ENCODE peak calls at places on chromosomes 13 and 19, in five cellular contexts. F is H1, E is GM23338, V is HCT116, D is breast epithelium. Y is an unnamed sample.

GRCh38 chr19:44530777-44531176 is 1.3 kb upstream of the CEACAM20 start:
- DNase-seq in F (no peak), E (no peak), V (no peak), D (no peak), Y (no peak)

GRCh38 chr19:10095948-10096614 is 6.4 kb downstream of the ANGPTL6 start:
- DNase-seq in F (peak), E (peak), V (peak), D (peak), Y (peak)

GRCh38 chr19:33235269-33235995 is 9.8 kb upstream of the SLC7A10 start:
- DNase-seq in F (peak), E (peak), V (peak), D (peak), Y (peak)

GRCh38 chr13:33547035-33547434 is 261.5 kb upstream of the STARD13 start:
- DNase-seq in F (no peak), E (no peak), V (no peak), D (no peak), Y (no peak)

GRCh38 chr19:50947123-50947522 is 5.7 kb downstream of the KLK5 start:
- DNase-seq in F (no peak), E (no peak), V (no peak), D (no peak), Y (no peak)

GRCh38 chr13:36057041-36057440 is 74.1 kb downstream of the DCLK1 start:
- DNase-seq in F (no peak), E (peak), V (no peak), D (no peak), Y (no peak)

GRCh38 chr13:114057131-114058050 is 75.0 kb downstream of the RASA3 start:
- DNase-seq in F (no peak), E (no peak), V (no peak), D (no peak), Y (no peak)

GRCh38 chr19:17025361-17025760 is 1.2 kb downstream of the CPAMD8 start:
- DNase-seq in F (no peak), E (no peak), V (no peak), D (no peak), Y (no peak)

GRCh38 chr19:54420383-54421168 is 5.3 kb downstream of the TTYH1 start:
- DNase-seq in F (peak), E (peak), V (no peak), D (no peak), Y (no peak)

GRCh38 chr13:99656843-99657506 is 155.7 kb downstream of the TM9SF2 start:
- DNase-seq in F (no peak), E (no peak), V (no peak), D (no peak), Y (no peak)

GRCh38 chr13:37870895-37871550 is 1.5 kb upstream of the TRPC4 start:
- DNase-seq in F (peak), E (peak), V (no peak), D (no peak), Y (no peak)

GRCh38 chr13:113669871-113670341 is 2.9 kb downstream of the GRK1 start:
- DNase-seq in F (no peak), E (no peak), V (no peak), D (peak), Y (peak)

GRCh38 chr19:53959176-53959757 is 3.5 kb upstream of the CACNG8 start:
- DNase-seq in F (no peak), E (peak), V (no peak), D (no peak), Y (no peak)

GRCh38 chr13:21556051-21556450 is 47.9 kb downstream of the MICU2 start:
- DNase-seq in F (no peak), E (no peak), V (no peak), D (no peak), Y (no peak)

GRCh38 chr19:44582581-44583265 is 30.6 kb upstream of the IGSF23 start:
- DNase-seq in F (peak), E (peak), V (peak), D (no peak), Y (no peak)

GRCh38 chr19:33461256-33462111 is 60.1 kb downstream of the PEPD start:
- DNase-seq in F (no peak), E (no peak), V (no peak), D (peak), Y (no peak)

GRCh38 chr13:25632166-25632888 is 260.6 kb downstream of the ATP8A2 start:
- DNase-seq in F (peak), E (peak), V (no peak), D (no peak), Y (no peak)

GRCh38 chr13:113854238-113855011 is 9.5 kb downstream of the GAS6 start:
- DNase-seq in F (peak), E (no peak), V (no peak), D (peak), Y (no peak)

GRCh38 chr19:30448386-30449130 is 76.4 kb downstream of the ZNF536 start:
- DNase-seq in F (no peak), E (no peak), V (no peak), D (no peak), Y (no peak)

GRCh38 chr13:51158923-51159322 is 47.8 kb upstream of the C13orf42 start:
- DNase-seq in F (peak), E (no peak), V (no peak), D (no peak), Y (no peak)

GRCh38 chr13:96822900-96823299 is 171.4 kb downstream of the OXGR1 start:
- DNase-seq in F (no peak), E (peak), V (peak), D (no peak), Y (peak)

GRCh38 chr13:51444922-51445321 is 7.9 kb downstream of the INTS6 start:
- DNase-seq in F (no peak), E (peak), V (peak), D (no peak), Y (no peak)

GRCh38 chr19:39415111-39416046 is 2.9 kb downstream of the PLEKHG2 start:
- DNase-seq in F (peak), E (peak), V (no peak), D (no peak), Y (no peak)

GRCh38 chr19:14515501-14516047 is 2.6 kb downstream of the DNAJB1 start:
- DNase-seq in F (no peak), E (no peak), V (no peak), D (no peak), Y (no peak)

GRCh38 chr19:14517446-14517839 is 754 bp downstream of the DNAJB1 start:
- DNase-seq in F (no peak), E (no peak), V (no peak), D (no peak), Y (no peak)

GRCh38 chr19:14514215-14514871 is 3.9 kb downstream of the DNAJB1 start:
- DNase-seq in F (no peak), E (no peak), V (no peak), D (no peak), Y (no peak)

GRCh38 chr19:14516746-14517438 is 1.3 kb downstream of the DNAJB1 start:
- DNase-seq in F (no peak), E (no peak), V (no peak), D (no peak), Y (no peak)

DNA sequence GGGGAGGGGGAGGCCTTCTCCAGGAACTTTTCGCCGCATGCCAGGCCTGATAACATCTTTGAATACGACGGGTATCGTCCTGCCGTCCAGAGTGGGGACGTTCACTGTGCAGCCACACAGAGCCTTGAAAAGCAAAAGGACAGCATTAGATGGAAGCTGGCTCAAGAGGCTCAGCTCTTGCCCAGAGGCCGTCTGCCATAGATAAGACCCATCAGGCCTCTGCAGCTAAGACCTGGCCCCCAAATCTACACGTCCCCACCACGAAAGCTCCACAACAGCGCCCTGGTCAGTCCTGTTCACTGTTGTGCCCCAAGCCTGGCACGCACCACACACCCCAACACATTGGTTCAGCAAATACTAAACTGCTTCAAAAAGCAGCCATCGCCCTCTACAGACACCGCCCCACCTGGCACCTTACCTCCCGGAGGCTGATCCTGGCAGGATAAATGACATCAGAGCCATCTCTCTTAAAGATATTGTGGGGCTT is 2.1 kb downstream of the DNAJB1 start:
- DNase-seq in F (no peak), E (peak), V (no peak), D (no peak), Y (no peak)
- H3K4me3 ChIP-seq in F (no peak), E (peak), V (peak), D (peak), Y (peak)

GRCh38 chr19:42270346-42271044 is 1.4 kb downstream of the CIC start:
- DNase-seq in F (no peak), E (no peak), V (no peak), D (no peak), Y (peak)

GRCh38 chr19:42269518-42270345 is 680 bp downstream of the CIC start:
- DNase-seq in F (no peak), E (no peak), V (no peak), D (no peak), Y (no peak)

GRCh38 chr19:42271861-42272534 is 2.9 kb downstream of the CIC start:
- DNase-seq in F (no peak), E (no peak), V (no peak), D (no peak), Y (no peak)

GRCh38 chr19:42272535-42272897 is 3.5 kb downstream of the CIC start:
- DNase-seq in F (no peak), E (no peak), V (no peak), D (no peak), Y (no peak)

GRCh38 chr19:42271045-42271419 is 2.0 kb downstream of the CIC start:
- DNase-seq in F (no peak), E (no peak), V (no peak), D (no peak), Y (no peak)
- TF ChIP-seq POLR2AphosphoS5 in F (no peak), E (no peak), V (no peak), D (no peak), Y (no peak)

GRCh38 chr19:7868326-7868670 is 5.9 kb downstream of the PRR36 start:
- DNase-seq in F (no peak), E (peak), V (no peak), D (no peak), Y (peak)

GRCh38 chr19:7869453-7869909 is 4.7 kb downstream of the PRR36 start:
- DNase-seq in F (peak), E (peak), V (no peak), D (peak), Y (peak)

GRCh38 chr19:7867092-7867844 is 6.9 kb downstream of the PRR36 start:
- DNase-seq in F (no peak), E (no peak), V (no peak), D (no peak), Y (no peak)

GRCh38 chr19:7869910-7870511 is 4.2 kb downstream of the PRR36 start:
- DNase-seq in F (peak), E (peak), V (peak), D (no peak), Y (peak)

DNA sequence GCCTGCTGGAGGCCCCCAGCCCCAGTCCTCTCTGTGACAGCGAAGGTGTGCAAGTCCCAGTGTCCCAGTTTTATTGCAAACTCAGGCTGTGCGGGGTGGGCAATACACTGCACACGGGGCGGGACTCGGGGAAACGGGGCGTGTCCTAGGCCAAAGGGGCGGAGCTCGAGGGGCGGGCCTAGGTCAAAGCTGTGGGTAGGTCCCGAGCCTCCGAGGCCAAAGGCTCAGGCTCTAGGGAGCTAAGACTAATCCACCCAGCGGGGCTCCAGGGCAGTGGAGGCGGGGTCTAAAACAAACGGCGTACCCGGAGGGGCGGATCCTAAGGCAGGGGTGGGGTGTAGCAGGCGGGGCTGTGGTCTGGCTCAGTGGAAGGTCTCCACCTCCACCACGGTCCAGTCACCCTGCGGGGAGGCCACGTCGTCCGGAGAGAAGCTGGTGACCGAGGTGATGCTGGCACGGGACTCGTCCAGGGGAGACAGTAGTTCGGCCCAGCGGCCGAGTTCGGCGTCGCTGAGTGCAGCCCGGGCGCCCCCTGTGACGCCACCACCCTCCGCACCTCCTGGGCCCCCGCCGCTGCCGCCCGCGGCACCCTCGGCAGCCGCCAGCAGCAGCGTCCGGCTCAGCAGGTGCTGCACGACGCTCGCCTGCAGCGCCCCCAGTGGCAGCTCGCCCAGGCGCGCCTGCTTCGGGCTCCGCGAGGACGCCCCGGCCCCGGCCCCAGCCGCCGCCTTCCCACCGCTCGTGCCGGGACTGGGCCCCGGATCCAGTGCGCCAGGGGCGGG is 5.3 kb downstream of the PRR36 start:
- DNase-seq in F (peak), E (peak), V (peak), D (peak), Y (peak)
- H3K4me3 ChIP-seq in F (peak), E (peak), V (peak), D (peak), Y (peak)

GRCh38 chr19:36973021-36973843 is 57.1 kb downstream of the ZNF568 start:
- DNase-seq in F (no peak), E (peak), V (no peak), D (peak), Y (peak)
- TF ChIP-seq POLR2AphosphoS5 in F (no peak), E (peak), V (no peak), D (peak), Y (no peak)

GRCh38 chr13:45162194-45162593 is 38.7 kb downstream of the KCTD4 start:
- DNase-seq in F (no peak), E (no peak), V (no peak), D (no peak), Y (no peak)

GRCh38 chr13:45156565-45157361 is 36.5 kb downstream of the GTF2F2 start:
- DNase-seq in F (no peak), E (no peak), V (no peak), D (no peak), Y (no peak)
- H3K4me3 ChIP-seq in F (no peak), E (no peak), V (no peak), D (no peak), Y (no peak)

GRCh38 chr19:18433039-18433691 is 4.8 kb downstream of the ISYNA1 start:
- DNase-seq in F (peak), E (peak), V (no peak), D (no peak), Y (no peak)
- TF ChIP-seq POLR2AphosphoS5 in F (no peak), E (peak), V (no peak), D (no peak), Y (no peak)

Y was measured in stomach.